ENCODE peak calls at places on chromosome 9, in five cellular contexts. S is Peyer's patch; L is activated CD8-positive, alpha-beta memory T cell treated with anti-CD3 and anti-CD28 coated beads, Interleukin-2, amount 50 U/mL, for 48 hours; N is trophoblast cell; X is WERI-Rb-1. Z is an unnamed sample.

GRCh38 chr9:34653610-34654072 is 1.7 kb downstream of the IL11RA start:
- DNase-seq in S (no peak), X (peak), L (no peak), N (no peak), Z (no peak)

GRCh38 chr9:99955606-99956005 is 49.2 kb downstream of the STX17 start:
- DNase-seq in N (no peak), L (no peak), X (no peak), S (no peak), Z (no peak)

GRCh38 chr9:17906204-17906840 is 327.5 kb downstream of the SH3GL2 start:
- DNase-seq in L (no peak), S (no peak), X (peak), N (no peak), Z (peak)

GRCh38 chr9:134185536-134186011 is 21.2 kb upstream of the RNU6ATAC start:
- DNase-seq in N (no peak), X (no peak), S (no peak), L (no peak), Z (no peak)

GRCh38 chr9:137304383-137305059 is 2.5 kb upstream of the NRARP start:
- DNase-seq in N (no peak), S (peak), X (peak), L (peak), Z (no peak)

GRCh38 chr9:137975527-137975913 is 97.9 kb downstream of the CACNA1B start:
- DNase-seq in N (no peak), L (peak), S (no peak), X (peak), Z (no peak)

GRCh38 chr9:526904-527591 is 312.4 kb downstream of the DOCK8 start:
- DNase-seq in N (no peak), S (no peak), L (no peak), X (no peak), Z (no peak)

GRCh38 chr9:738209-738915 is 103.1 kb upstream of the DMRT1 start:
- DNase-seq in N (peak), X (no peak), L (no peak), S (no peak), Z (no peak)

GRCh38 chr9:111000202-111000601 is 38.1 kb downstream of the LPAR1 start:
- DNase-seq in X (no peak), S (no peak), N (no peak), L (no peak), Z (no peak)

GRCh38 chr9:99050292-99050911 is 54.5 kb upstream of the TGFBR1 start:
- DNase-seq in S (no peak), N (no peak), L (no peak), X (no peak), Z (no peak)

GRCh38 chr9:27471789-27472585 is 52.1 kb upstream of the IFNK start:
- DNase-seq in X (peak), N (no peak), L (no peak), S (no peak), Z (no peak)

GRCh38 chr9:124306098-124306735 is 48.5 kb downstream of the NEK6 start:
- DNase-seq in S (no peak), L (no peak), X (no peak), N (no peak), Z (no peak)

GRCh38 chr9:111691686-111692329 is 30.4 kb downstream of the GNG10 start:
- DNase-seq in N (no peak), X (no peak), L (no peak), S (no peak), Z (no peak)

GRCh38 chr9:93125331-93125894 is 8.6 kb downstream of the NINJ1 start:
- DNase-seq in L (peak), X (peak), S (peak), N (no peak), Z (no peak)

GRCh38 chr9:4425358-4426045 is 64.8 kb upstream of the SLC1A1 start:
- DNase-seq in L (no peak), S (no peak), N (no peak), X (no peak), Z (no peak)

GRCh38 chr9:6199596-6199995 is 16.0 kb upstream of the IL33 start:
- DNase-seq in L (no peak), N (no peak), X (no peak), S (no peak), Z (no peak)

GRCh38 chr9:98563997-98564396 is 144.7 kb downstream of the GABBR2 start:
- DNase-seq in S (no peak), X (no peak), N (no peak), L (no peak), Z (no peak)

GRCh38 chr9:111161015-111161415 is 122.7 kb upstream of the LPAR1 start:
- DNase-seq in S (no peak), X (no peak), L (no peak), N (no peak), Z (no peak)

GRCh38 chr9:70639853-70640814 is 225.7 kb upstream of the KLF9 start:
- DNase-seq in N (peak), S (no peak), X (no peak), L (no peak), Z (no peak)

GRCh38 chr9:112323378-112323854 is 10.0 kb downstream of the PTBP3 start:
- DNase-seq in X (no peak), N (no peak), S (no peak), L (no peak), Z (no peak)

GRCh38 chr9:88586452-88586851 is 51.5 kb downstream of the NXNL2 start:
- DNase-seq in L (no peak), X (no peak), N (peak), S (no peak), Z (no peak)

GRCh38 chr9:15349892-15350761 is 43.1 kb upstream of the TTC39B start:
- DNase-seq in S (peak), X (no peak), N (no peak), L (no peak), Z (peak)

GRCh38 chr9:85940832-85941616 is at the start of gene NAA35:
- DNase-seq in S (peak), X (peak), N (peak), L (peak), Z (peak)

GRCh38 chr9:109821711-109822110 is 41.7 kb downstream of the PALM2AKAP2 start:
- DNase-seq in S (no peak), X (no peak), N (no peak), L (no peak), Z (no peak)

GRCh38 chr9:87909310-87910041 is 8.3 kb upstream of the SPATA31C1 start:
- DNase-seq in X (no peak), N (no peak), S (peak), L (no peak), Z (peak)

GRCh38 chr9:2870340-2870739 is 26.4 kb upstream of the PUM3 start:
- DNase-seq in X (no peak), N (no peak), L (no peak), S (no peak), Z (no peak)

GRCh38 chr9:16058131-16058549 is 505.3 kb downstream of the CCDC171 start:
- DNase-seq in L (peak), S (no peak), N (peak), X (no peak), Z (no peak)

GRCh38 chr9:132078369-132079356 is 1.0 kb downstream of the MED27 start:
- DNase-seq in X (no peak), L (peak), N (no peak), S (peak), Z (peak)

GRCh38 chr9:37663926-37664325 is 13.2 kb downstream of the FRMPD1 start:
- DNase-seq in L (no peak), S (no peak), N (no peak), X (no peak), Z (no peak)

GRCh38 chr9:4077499-4078102 is 222.3 kb downstream of the GLIS3 start:
- DNase-seq in N (peak), S (peak), X (peak), L (peak), Z (peak)

GRCh38 chr9:32128546-32128945 is 255.9 kb upstream of the ACO1 start:
- DNase-seq in L (no peak), X (peak), N (no peak), S (no peak), Z (no peak)

GRCh38 chr9:122097679-122098315 is 4.7 kb upstream of the TTLL11 start:
- DNase-seq in X (no peak), L (no peak), S (no peak), N (no peak), Z (no peak)

GRCh38 chr9:100511205-100511604 is 38.3 kb downstream of the TMEFF1 start:
- DNase-seq in X (no peak), N (no peak), S (no peak), L (no peak), Z (no peak)